ENCODE peak calls at places on chromosome 9, in seven cellular contexts. One of them, this sample, is unnamed.
A peak's percentile ranks its signal among the peaks of the same experiment; 100 is the strongest.

GRCh38 chr9:70954607-70955143 is 166.7 kb downstream of the TRPM3 start:
- DNase-seq in GM23338: peak; percentile 5
- DNase-seq in right cardiac atrium: no peak
- DNase-seq in psoas muscle: no peak
- DNase-seq in HCT116: no peak
- DNase-seq in CD8-positive, alpha-beta T cell: no peak
- DNase-seq in kidney epithelial cell: no peak
- DNase-seq in this sample: no peak

GRCh38 chr9:121779381-121780117 is 128.1 kb downstream of the DAB2IP start:
- DNase-seq in CD8-positive, alpha-beta T cell: no peak
- DNase-seq in kidney epithelial cell: no peak
- DNase-seq in right cardiac atrium: no peak
- DNase-seq in GM23338: no peak
- DNase-seq in HCT116: no peak
- DNase-seq in psoas muscle: no peak
- DNase-seq in this sample: no peak

GRCh38 chr9:82167296-82167695 is 178.7 kb downstream of the SPATA31D1 start:
- DNase-seq in HCT116: no peak
- DNase-seq in GM23338: no peak
- DNase-seq in psoas muscle: no peak
- DNase-seq in kidney epithelial cell: no peak
- DNase-seq in CD8-positive, alpha-beta T cell: no peak
- DNase-seq in right cardiac atrium: no peak
- DNase-seq in this sample: no peak

GRCh38 chr9:114656301-114656700 is 1.3 kb downstream of the TEX53 start:
- DNase-seq in right cardiac atrium: no peak
- DNase-seq in CD8-positive, alpha-beta T cell: no peak
- DNase-seq in HCT116: no peak
- DNase-seq in kidney epithelial cell: no peak
- DNase-seq in psoas muscle: no peak
- DNase-seq in GM23338: no peak
- DNase-seq in this sample: no peak

GRCh38 chr9:131405858-131406566 is 12.1 kb downstream of the PRRC2B start:
- DNase-seq in HCT116: no peak
- DNase-seq in psoas muscle: no peak
- DNase-seq in GM23338: no peak
- DNase-seq in right cardiac atrium: peak; percentile 63
- DNase-seq in CD8-positive, alpha-beta T cell: no peak
- DNase-seq in kidney epithelial cell: no peak
- DNase-seq in this sample: no peak

GRCh38 chr9:126886194-126886830 is 25.9 kb downstream of the ZBTB34 start:
- DNase-seq in right cardiac atrium: no peak
- DNase-seq in HCT116: no peak
- DNase-seq in kidney epithelial cell: no peak
- DNase-seq in GM23338: peak; percentile 56
- DNase-seq in psoas muscle: no peak
- DNase-seq in CD8-positive, alpha-beta T cell: no peak
- DNase-seq in this sample: no peak

GRCh38 chr9:112719292-112719691 is 1.4 kb upstream of the INIP start:
- DNase-seq in HCT116: no peak
- DNase-seq in GM23338: no peak
- DNase-seq in right cardiac atrium: no peak
- DNase-seq in CD8-positive, alpha-beta T cell: no peak
- DNase-seq in psoas muscle: no peak
- DNase-seq in kidney epithelial cell: no peak
- DNase-seq in this sample: no peak

GRCh38 chr9:116499986-116500871 is 186.9 kb upstream of the TRIM32 start:
- DNase-seq in psoas muscle: no peak
- DNase-seq in GM23338: no peak
- DNase-seq in right cardiac atrium: peak; percentile 44
- DNase-seq in kidney epithelial cell: peak; percentile 87
- DNase-seq in HCT116: peak; percentile 49
- DNase-seq in CD8-positive, alpha-beta T cell: no peak
- DNase-seq in this sample: no peak

GRCh38 chr9:136454026-136454796 is 14.6 kb upstream of the INPP5E start:
- DNase-seq in HCT116: no peak
- DNase-seq in kidney epithelial cell: no peak
- DNase-seq in psoas muscle: no peak
- DNase-seq in right cardiac atrium: peak; percentile 39
- DNase-seq in GM23338: no peak
- DNase-seq in CD8-positive, alpha-beta T cell: no peak
- DNase-seq in this sample: no peak

GRCh38 chr9:16806674-16807073 is 63.8 kb downstream of the BNC2 start:
- DNase-seq in HCT116: no peak
- DNase-seq in GM23338: no peak
- DNase-seq in right cardiac atrium: no peak
- DNase-seq in CD8-positive, alpha-beta T cell: no peak
- DNase-seq in kidney epithelial cell: no peak
- DNase-seq in psoas muscle: no peak
- DNase-seq in this sample: no peak

GRCh38 chr9:137878146-137878941 is 762 bp downstream of the CACNA1B start:
- DNase-seq in right cardiac atrium: peak; percentile 57
- DNase-seq in kidney epithelial cell: no peak
- DNase-seq in psoas muscle: no peak
- DNase-seq in CD8-positive, alpha-beta T cell: no peak
- DNase-seq in HCT116: no peak
- DNase-seq in GM23338: peak; percentile 90
- DNase-seq in this sample: no peak

GRCh38 chr9:1979815-1980367 is 35.3 kb upstream of the SMARCA2 start:
- DNase-seq in kidney epithelial cell: peak; percentile 63
- DNase-seq in CD8-positive, alpha-beta T cell: no peak
- DNase-seq in GM23338: no peak
- DNase-seq in HCT116: no peak
- DNase-seq in psoas muscle: peak; percentile 14
- DNase-seq in right cardiac atrium: peak; percentile 73
- DNase-seq in this sample: no peak

GRCh38 chr9:110615526-110615925 is 36.0 kb upstream of the SVEP1 start:
- DNase-seq in GM23338: no peak
- DNase-seq in CD8-positive, alpha-beta T cell: no peak
- DNase-seq in kidney epithelial cell: no peak
- DNase-seq in HCT116: no peak
- DNase-seq in psoas muscle: no peak
- DNase-seq in right cardiac atrium: no peak
- DNase-seq in this sample: no peak

GRCh38 chr9:94920439-94920951 is 194.0 kb downstream of the AOPEP start:
- DNase-seq in right cardiac atrium: peak; percentile 88
- DNase-seq in CD8-positive, alpha-beta T cell: no peak
- DNase-seq in HCT116: no peak
- DNase-seq in kidney epithelial cell: no peak
- DNase-seq in GM23338: no peak
- DNase-seq in psoas muscle: peak; percentile 67
- DNase-seq in this sample: no peak

GRCh38 chr9:81303658-81304057 is 385.7 kb downstream of the TLE1 start:
- DNase-seq in HCT116: no peak
- DNase-seq in right cardiac atrium: no peak
- DNase-seq in kidney epithelial cell: no peak
- DNase-seq in psoas muscle: no peak
- DNase-seq in GM23338: no peak
- DNase-seq in CD8-positive, alpha-beta T cell: no peak
- DNase-seq in this sample: no peak

GRCh38 chr9:113309204-113309813 is 6.1 kb upstream of the RNF183 start:
- DNase-seq in kidney epithelial cell: no peak
- DNase-seq in HCT116: peak; percentile 8
- DNase-seq in GM23338: peak; percentile 51
- DNase-seq in psoas muscle: no peak
- DNase-seq in CD8-positive, alpha-beta T cell: no peak
- DNase-seq in right cardiac atrium: no peak
- DNase-seq in this sample: peak; percentile 43

GRCh38 chr9:16309350-16310271 is 560.9 kb downstream of the BNC2 start:
- DNase-seq in GM23338: no peak
- DNase-seq in right cardiac atrium: peak; percentile 80
- DNase-seq in kidney epithelial cell: no peak
- DNase-seq in CD8-positive, alpha-beta T cell: no peak
- DNase-seq in HCT116: no peak
- DNase-seq in psoas muscle: peak; percentile 48
- DNase-seq in this sample: no peak

GRCh38 chr9:108151161-108151586 is 661.6 kb upstream of the KLF4 start:
- DNase-seq in kidney epithelial cell: no peak
- DNase-seq in CD8-positive, alpha-beta T cell: no peak
- DNase-seq in psoas muscle: no peak
- DNase-seq in GM23338: no peak
- DNase-seq in HCT116: no peak
- DNase-seq in right cardiac atrium: peak; percentile 60
- DNase-seq in this sample: no peak

GRCh38 chr9:120281665-120282064 is 298.3 kb downstream of the CDK5RAP2 start:
- DNase-seq in CD8-positive, alpha-beta T cell: no peak
- DNase-seq in HCT116: no peak
- DNase-seq in kidney epithelial cell: no peak
- DNase-seq in GM23338: no peak
- DNase-seq in right cardiac atrium: no peak
- DNase-seq in psoas muscle: no peak
- DNase-seq in this sample: no peak

GRCh38 chr9:99019523-99020331 is 76.0 kb downstream of the COL15A1 start:
- DNase-seq in kidney epithelial cell: peak; percentile 91
- DNase-seq in GM23338: no peak
- DNase-seq in HCT116: no peak
- DNase-seq in right cardiac atrium: no peak
- DNase-seq in psoas muscle: no peak
- DNase-seq in CD8-positive, alpha-beta T cell: no peak
- DNase-seq in this sample: no peak

GRCh38 chr9:129938291-129938979 is 103.2 kb downstream of the USP20 start:
- DNase-seq in right cardiac atrium: no peak
- DNase-seq in GM23338: peak; percentile 47
- DNase-seq in CD8-positive, alpha-beta T cell: no peak
- DNase-seq in HCT116: no peak
- DNase-seq in psoas muscle: no peak
- DNase-seq in kidney epithelial cell: no peak
- DNase-seq in this sample: no peak

GRCh38 chr9:95143591-95144561 is 173.6 kb downstream of the FANCC start:
- DNase-seq in CD8-positive, alpha-beta T cell: no peak
- DNase-seq in psoas muscle: peak; percentile 91
- DNase-seq in right cardiac atrium: peak; percentile 96
- DNase-seq in kidney epithelial cell: no peak
- DNase-seq in GM23338: no peak
- DNase-seq in HCT116: no peak
- DNase-seq in this sample: no peak

GRCh38 chr9:98579700-98580099 is 129.0 kb downstream of the GABBR2 start:
- DNase-seq in psoas muscle: no peak
- DNase-seq in right cardiac atrium: no peak
- DNase-seq in kidney epithelial cell: no peak
- DNase-seq in CD8-positive, alpha-beta T cell: no peak
- DNase-seq in GM23338: no peak
- DNase-seq in HCT116: no peak
- DNase-seq in this sample: no peak

GRCh38 chr9:107989544-107989943 is 500.0 kb upstream of the KLF4 start:
- DNase-seq in HCT116: no peak
- DNase-seq in right cardiac atrium: no peak
- DNase-seq in CD8-positive, alpha-beta T cell: no peak
- DNase-seq in kidney epithelial cell: no peak
- DNase-seq in psoas muscle: no peak
- DNase-seq in GM23338: no peak
- DNase-seq in this sample: no peak

GRCh38 chr9:137974746-137975526 is 97.4 kb downstream of the CACNA1B start:
- DNase-seq in GM23338: no peak
- DNase-seq in HCT116: no peak
- DNase-seq in CD8-positive, alpha-beta T cell: no peak
- DNase-seq in right cardiac atrium: peak; percentile 14
- DNase-seq in psoas muscle: no peak
- DNase-seq in kidney epithelial cell: no peak
- DNase-seq in this sample: no peak

DNA sequence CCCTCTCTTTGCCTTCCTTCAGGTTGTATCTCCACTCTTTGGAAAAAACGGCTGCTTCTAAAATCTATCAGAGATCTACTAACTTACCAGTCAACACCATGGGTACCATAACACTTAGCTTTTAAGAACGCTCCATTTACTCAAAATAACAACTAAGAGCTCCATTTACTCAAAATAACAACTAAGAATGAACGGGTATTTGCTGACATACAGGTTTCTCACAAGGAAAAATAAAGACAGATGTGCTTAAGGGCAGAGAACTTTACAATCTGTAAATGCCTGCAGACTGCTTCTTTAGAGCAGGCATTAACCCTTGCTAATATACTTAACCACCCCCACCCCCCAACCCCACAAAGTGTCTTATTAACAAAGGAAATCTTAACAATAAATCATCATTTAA is 2.8 kb downstream of the UBAP2 start:
- DNase-seq in GM23338: no peak
- DNase-seq in psoas muscle: no peak
- DNase-seq in kidney epithelial cell: no peak
- DNase-seq in HCT116: no peak
- DNase-seq in right cardiac atrium: no peak
- DNase-seq in CD8-positive, alpha-beta T cell: no peak
- DNase-seq in this sample: no peak
- H3K27me3 ChIP-seq in GM23338: no peaks in the 10 kb centered on the region
- H3K27me3 ChIP-seq in psoas muscle: no peaks in the 10 kb centered on the region
- H3K27me3 ChIP-seq in kidney epithelial cell: no peaks in the 10 kb centered on the region
- H3K27me3 ChIP-seq in HCT116: no peaks in the 10 kb centered on the region
- H3K27me3 ChIP-seq in right cardiac atrium: no peaks in the 10 kb centered on the region
- H3K27me3 ChIP-seq in CD8-positive, alpha-beta T cell: no peaks in the 10 kb centered on the region
- H3K27me3 ChIP-seq in this sample: no peaks in the 10 kb centered on the region

GRCh38 chr9:135169709-135170226 is 82.3 kb downstream of the OLFM1 start:
- DNase-seq in psoas muscle: no peak
- DNase-seq in kidney epithelial cell: no peak
- DNase-seq in HCT116: no peak
- DNase-seq in right cardiac atrium: no peak
- DNase-seq in CD8-positive, alpha-beta T cell: no peak
- DNase-seq in GM23338: no peak
- DNase-seq in this sample: no peak
- H3K27me3 ChIP-seq in psoas muscle: peaks cover 73% of the 10 kb centered on the region
- H3K27me3 ChIP-seq in kidney epithelial cell: no peaks in the 10 kb centered on the region
- H3K27me3 ChIP-seq in HCT116: peaks cover 36% of the 10 kb centered on the region
- H3K27me3 ChIP-seq in right cardiac atrium: no peaks in the 10 kb centered on the region
- H3K27me3 ChIP-seq in CD8-positive, alpha-beta T cell: no peaks in the 10 kb centered on the region
- H3K27me3 ChIP-seq in GM23338: no peaks in the 10 kb centered on the region
- H3K27me3 ChIP-seq in this sample: no peaks in the 10 kb centered on the region

DNA sequence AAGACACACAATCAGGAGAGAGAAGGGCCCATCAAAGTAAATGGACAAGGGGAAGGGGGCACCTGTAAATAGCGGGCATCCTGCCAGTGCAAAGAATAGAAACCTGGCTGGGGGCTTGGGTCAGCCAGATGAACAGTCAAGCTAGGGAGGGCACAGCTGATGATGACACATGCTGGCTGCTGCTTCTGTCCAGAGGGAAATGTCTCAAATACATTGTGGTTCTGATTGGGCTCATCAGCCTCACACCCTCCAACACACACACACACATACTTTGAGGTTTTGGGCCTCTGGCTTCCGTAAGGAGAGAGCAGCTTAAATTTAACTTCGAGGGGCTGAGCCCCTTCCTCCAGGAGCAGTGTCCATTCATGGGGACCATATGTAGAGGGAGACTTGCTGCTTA is 27.6 kb upstream of the SPATA31E1 start:
- DNase-seq in psoas muscle: no peak
- DNase-seq in HCT116: no peak
- DNase-seq in kidney epithelial cell: no peak
- DNase-seq in GM23338: no peak
- DNase-seq in CD8-positive, alpha-beta T cell: no peak
- DNase-seq in right cardiac atrium: no peak
- DNase-seq in this sample: no peak
- H3K27me3 ChIP-seq in psoas muscle: no peaks in the 10 kb centered on the region
- H3K27me3 ChIP-seq in HCT116: no peaks in the 10 kb centered on the region
- H3K27me3 ChIP-seq in kidney epithelial cell: no peaks in the 10 kb centered on the region
- H3K27me3 ChIP-seq in GM23338: no peaks in the 10 kb centered on the region
- H3K27me3 ChIP-seq in CD8-positive, alpha-beta T cell: no peaks in the 10 kb centered on the region
- H3K27me3 ChIP-seq in right cardiac atrium: no peaks in the 10 kb centered on the region
- H3K27me3 ChIP-seq in this sample: no peaks in the 10 kb centered on the region

DNA sequence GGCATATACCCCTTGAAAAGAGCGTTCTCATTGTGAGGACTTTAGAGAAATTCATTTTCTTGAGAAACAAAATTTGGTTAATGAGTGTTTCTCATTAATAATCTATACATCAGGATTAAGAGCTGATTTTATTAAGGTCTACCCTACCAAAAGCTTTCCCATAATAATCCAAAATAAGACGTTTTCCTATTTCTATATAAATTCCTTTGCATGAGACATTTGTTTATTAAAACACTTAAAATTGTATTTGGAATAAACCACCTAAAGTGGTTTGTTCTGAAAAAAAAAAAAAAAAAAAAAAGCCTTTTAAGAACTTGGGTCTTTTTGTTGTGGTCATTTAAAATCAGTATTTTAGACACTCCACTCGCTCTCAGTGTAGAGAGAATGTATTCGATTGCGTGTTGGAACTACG is 695 bp upstream of the TMOD1 start:
- DNase-seq in kidney epithelial cell: no peak
- DNase-seq in GM23338: no peak
- DNase-seq in CD8-positive, alpha-beta T cell: no peak
- DNase-seq in right cardiac atrium: no peak
- DNase-seq in HCT116: no peak
- DNase-seq in psoas muscle: no peak
- DNase-seq in this sample: no peak
- H3K27me3 ChIP-seq in kidney epithelial cell: peaks cover 32% of the 10 kb centered on the region
- H3K27me3 ChIP-seq in GM23338: peaks cover 70% of the 10 kb centered on the region
- H3K27me3 ChIP-seq in CD8-positive, alpha-beta T cell: peaks cover 4% of the 10 kb centered on the region
- H3K27me3 ChIP-seq in right cardiac atrium: no peaks in the 10 kb centered on the region
- H3K27me3 ChIP-seq in HCT116: peaks cover 5% of the 10 kb centered on the region
- H3K27me3 ChIP-seq in psoas muscle: no peaks in the 10 kb centered on the region
- H3K27me3 ChIP-seq in this sample: peaks cover 3% of the 10 kb centered on the region

This sample was measured in Caco-2.